ENCODE peak calls at places on chromosomes 7 and 10, in five cellular contexts. T is GM12878, S is testis, G is IMR-90, A is cardiac fibroblast. N is an unnamed sample.

GRCh38 chr7:155887174-155887525 is 74.9 kb upstream of the SHH start:
- DNase-seq in T (no peak), S (no peak), G (no peak), A (no peak), N (no peak)

GRCh38 chr10:60816624-60817023 is 38.3 kb downstream of the CDK1 start:
- DNase-seq in T (peak; percentile 26), S (peak; percentile 74), G (peak; percentile 90), A (peak; percentile 94), N (peak; percentile 75)

GRCh38 chr10:86222336-86222650 is 144.3 kb downstream of the GRID1 start:
- DNase-seq in T (no peak), S (no peak), G (no peak), A (no peak), N (no peak)

GRCh38 chr7:137025469-137026175 is 157.2 kb downstream of the CHRM2 start:
- DNase-seq in T (no peak), S (no peak), G (peak; percentile 93), A (peak; percentile 58), N (no peak)

GRCh38 chr10:103765981-103766380 is 89.4 kb downstream of the SH3PXD2A start:
- DNase-seq in T (no peak), S (no peak), G (peak; percentile 12), A (no peak), N (peak; percentile 59)

GRCh38 chr10:125160856-125161569 is 650 bp upstream of the CTBP2 start:
- DNase-seq in T (no peak), S (peak; percentile 91), G (peak; percentile 85), A (peak; percentile 92), N (no peak)

GRCh38 chr7:151900591-151901312 is 23.8 kb upstream of the PRKAG2 start:
- DNase-seq in T (no peak), S (no peak), G (no peak), A (no peak), N (no peak)

GRCh38 chr10:11541296-11541695 is 70.2 kb downstream of the USP6NL start:
- DNase-seq in T (no peak), S (no peak), G (no peak), A (no peak), N (no peak)

GRCh38 chr7:68699090-68699711 is 899.1 kb upstream of the AUTS2 start:
- DNase-seq in T (no peak), S (no peak), G (peak; percentile 88), A (peak; percentile 74), N (no peak)

GRCh38 chr7:24054231-24054630 is 229.8 kb upstream of the NPY start:
- DNase-seq in T (no peak), S (no peak), G (no peak), A (no peak), N (no peak)

GRCh38 chr10:50614444-50615137 is 9.2 kb downstream of the SGMS1 start:
- DNase-seq in T (no peak), S (no peak), G (no peak), A (no peak), N (peak; percentile 71)
- TF ChIP-seq CTCF in T (peak; percentile 47), S (no peak), G (no peak), A (peak; percentile 4), N (peak; percentile 55)

GRCh38 chr10:50992356-50992866 is 81.9 kb upstream of the PRKG1 start:
- DNase-seq in T (no peak), S (no peak), G (peak; percentile 31), A (peak; percentile 48), N (no peak)

GRCh38 chr10:50990568-50991495 is 83.5 kb upstream of the PRKG1 start:
- DNase-seq in T (no peak), S (peak; percentile 67), G (peak; percentile 95), A (peak; percentile 92), N (no peak)

GRCh38 chr10:50993817-50994251 is 80.5 kb upstream of the PRKG1 start:
- DNase-seq in T (no peak), S (no peak), G (peak; percentile 89), A (peak; percentile 88), N (no peak)

GRCh38 chr10:50991496-50992355 is 82.6 kb upstream of the PRKG1 start:
- DNase-seq in T (no peak), S (peak; percentile 51), G (peak; percentile 67), A (peak; percentile 81), N (no peak)

GRCh38 chr10:50992972-50993766 is 81.1 kb upstream of the PRKG1 start:
- DNase-seq in T (no peak), S (peak; percentile 21), G (peak; percentile 88), A (peak; percentile 87), N (no peak)
- H3K4me3 ChIP-seq in T (no peak overlapping the region), S (peak overlapping the region; percentile 71), G (peak overlapping the region; percentile 82), A (peak overlapping the region; percentile 91), N (no peak overlapping the region)

DNA sequence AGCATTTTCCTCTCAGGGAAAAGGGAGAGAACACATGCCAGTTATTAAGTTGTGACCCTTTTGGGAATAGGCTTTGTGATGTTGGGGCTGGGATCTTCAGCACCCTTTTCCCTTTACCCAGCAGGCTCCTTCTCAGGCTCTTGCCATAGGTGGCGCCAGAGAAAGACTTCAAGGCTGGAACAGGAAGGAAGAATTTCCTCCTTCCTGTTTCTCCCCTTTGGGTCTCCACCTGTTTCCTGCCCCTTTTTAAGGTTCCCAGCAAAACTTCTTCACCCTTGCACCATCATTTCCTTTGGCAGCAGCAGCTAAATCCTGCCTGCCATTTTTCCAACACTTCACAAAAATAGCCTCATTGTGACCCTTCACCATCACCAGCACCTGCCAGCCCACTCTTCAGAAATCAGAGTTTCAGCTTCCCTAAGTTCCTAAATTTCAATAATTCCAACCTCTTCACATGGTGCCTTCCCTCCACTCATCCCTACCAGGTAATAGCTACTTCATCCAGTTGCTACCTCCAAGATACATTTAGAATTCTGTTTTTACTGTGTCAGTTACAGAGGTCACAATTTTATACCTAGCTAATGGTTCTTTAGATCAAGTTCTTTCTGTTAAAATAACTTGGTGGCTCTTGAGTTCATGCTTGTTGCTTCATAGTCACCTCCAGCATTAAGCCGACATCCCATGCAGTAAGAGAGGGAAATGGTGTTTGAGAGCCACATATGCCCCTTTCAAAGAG is 22.4 kb upstream of the FOXK1 start:
- DNase-seq in T (no peak), S (no peak), G (no peak), A (no peak), N (no peak)
- TF ChIP-seq CTCF in T (no peak), S (no peak), G (no peak), A (peak; percentile 34), N (no peak)

DNA sequence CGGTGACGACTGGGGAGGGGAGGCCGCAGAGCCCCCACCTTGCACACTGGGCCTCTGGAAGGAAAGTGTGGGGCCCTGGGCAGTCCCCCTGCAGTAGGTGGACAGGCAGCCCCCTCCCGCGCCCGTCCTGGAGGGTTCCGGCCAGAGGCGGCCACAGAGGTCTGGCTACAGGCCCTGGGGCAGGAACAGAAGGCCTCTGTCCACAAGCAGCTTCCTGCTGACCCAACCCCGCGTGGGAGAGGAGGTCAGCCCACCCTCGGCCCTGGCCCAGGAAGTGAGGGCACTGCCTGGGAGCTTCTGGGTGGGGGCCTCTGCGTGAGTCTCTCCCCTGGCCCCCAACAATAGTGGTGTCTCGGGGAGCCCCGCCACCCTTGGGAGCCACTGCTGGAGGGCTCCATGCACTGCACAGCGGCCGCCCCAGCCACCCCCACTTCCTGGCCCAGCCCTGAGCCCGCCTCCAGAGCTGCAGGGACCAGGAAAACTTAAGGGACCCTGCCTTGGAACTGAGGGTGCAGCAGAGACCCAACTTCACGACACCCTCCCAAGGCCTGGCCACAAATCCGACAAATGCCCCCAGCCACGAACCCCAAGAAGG is 4.7 kb downstream of the MICALL2 start:
- DNase-seq in T (no peak), S (no peak), G (no peak), A (peak; percentile 30), N (no peak)
- H3K4me3 ChIP-seq in T (no peak overlapping the region), S (no peak overlapping the region), G (no peak overlapping the region), A (no peak overlapping the region), N (no peak overlapping the region)

GRCh38 chr10:53997953-53998352 is 803.1 kb downstream of the PCDH15 start:
- DNase-seq in T (no peak), S (no peak), G (no peak), A (no peak), N (no peak)
- TF ChIP-seq CTCF in T (no peak), S (no peak), G (no peak), A (no peak), N (no peak)

GRCh38 chr10:128036011-128036615 is 90.1 kb downstream of the MKI67 start:
- DNase-seq in T (no peak), S (no peak), G (no peak), A (no peak), N (no peak)
- H3K4me3 ChIP-seq in T (no peak overlapping the region), S (no peak overlapping the region), G (no peak overlapping the region), A (no peak overlapping the region), N (no peak overlapping the region)